ENCODE peak calls at places on chromosomes 5 and 9, in eight cellular contexts. J is lower lobe of right lung, F is RWPE1, S is AG20443, W is NCI-H1694 treated with DMSO at 0.1 percent for 48 hours, A is left lobe of liver, D is iPS-NIHi11, K is EL. M is an unnamed sample.

GRCh38 chr9:114666841-114667240 is 9.2 kb upstream of the TEX53 start:
- DNase-seq in J (no peak), F (no peak), S (no peak), W (no peak), A (no peak), D (no peak), K (no peak), M (no peak)

GRCh38 chr5:177086918-177087706 is 397 bp downstream of the FGFR4 start:
- DNase-seq in J (peak; percentile 70), F (peak; percentile 58), S (peak; percentile 56), W (peak; percentile 14), A (peak; percentile 98), D (peak; percentile 98), K (no peak), M (peak; percentile 65)

GRCh38 chr5:1189269-1189668 is 12.1 kb upstream of the SLC6A19 start:
- DNase-seq in J (peak; percentile 13), F (no peak), S (no peak), W (no peak), A (no peak), D (no peak), K (no peak), M (no peak)

GRCh38 chr9:137411670-137412380 is 11.1 kb downstream of the EXD3 start:
- DNase-seq in J (peak; percentile 80), F (peak; percentile 97), S (peak; percentile 91), W (no peak), A (peak; percentile 52), D (peak; percentile 73), K (peak; percentile 92), M (peak; percentile 92)

GRCh38 chr9:135241381-135242380 is 154.2 kb downstream of the OLFM1 start:
- DNase-seq in J (peak; percentile 40), F (peak; percentile 65), S (no peak), W (peak; percentile 31), A (no peak), D (peak; percentile 68), K (no peak), M (no peak)

GRCh38 chr9:93776873-93777272 is 178.3 kb downstream of the BARX1 start:
- DNase-seq in J (no peak), F (no peak), S (no peak), W (no peak), A (no peak), D (no peak), K (no peak), M (no peak)

GRCh38 chr5:181133610-181134231 is 2.8 kb upstream of the OR2V1 start:
- DNase-seq in J (peak; percentile 64), F (peak; percentile 94), S (peak; percentile 86), W (no peak), A (peak; percentile 72), D (no peak), K (peak; percentile 89), M (no peak)

GRCh38 chr9:88706193-88707112 is 171.5 kb downstream of the NXNL2 start:
- DNase-seq in J (peak; percentile 55), F (no peak), S (no peak), W (no peak), A (no peak), D (peak; percentile 45), K (no peak), M (no peak)

GRCh38 chr9:4555251-4555650 is 65.0 kb downstream of the SLC1A1 start:
- DNase-seq in J (no peak), F (no peak), S (no peak), W (no peak), A (no peak), D (no peak), K (peak; percentile 19), M (no peak)

GRCh38 chr5:74199436-74200210 is 440.9 kb downstream of the ENC1 start:
- DNase-seq in J (no peak), F (no peak), S (peak; percentile 60), W (no peak), A (no peak), D (no peak), K (peak; percentile 89), M (no peak)

GRCh38 chr5:157366741-157367684 is 93.0 kb upstream of the NIPAL4 start:
- DNase-seq in J (no peak), F (no peak), S (peak; percentile 71), W (no peak), A (no peak), D (peak; percentile 67), K (peak; percentile 75), M (peak; percentile 65)

GRCh38 chr9:133044125-133044524 is 13.3 kb downstream of the GTF3C5 start:
- DNase-seq in J (no peak), F (no peak), S (no peak), W (no peak), A (no peak), D (no peak), K (no peak), M (no peak)

GRCh38 chr5:159682623-159683022 is 233.7 kb upstream of the ADRA1B start:
- DNase-seq in J (no peak), F (no peak), S (no peak), W (no peak), A (no peak), D (no peak), K (no peak), M (peak; percentile 34)

GRCh38 chr5:172678902-172679301 is 37.8 kb downstream of the NEURL1B start:
- DNase-seq in J (no peak), F (no peak), S (no peak), W (no peak), A (peak; percentile 59), D (no peak), K (no peak), M (no peak)

GRCh38 chr9:20562051-20562450 is 60.2 kb downstream of the MLLT3 start:
- DNase-seq in J (no peak), F (no peak), S (no peak), W (no peak), A (no peak), D (no peak), K (no peak), M (peak; percentile 37)

GRCh38 chr5:1402611-1403255 is 42.5 kb downstream of the SLC6A3 start:
- DNase-seq in J (peak; percentile 36), F (no peak), S (no peak), W (no peak), A (no peak), D (no peak), K (no peak), M (no peak)

GRCh38 chr9:99694393-99694792 is 127.3 kb upstream of the NR4A3 start:
- DNase-seq in J (no peak), F (no peak), S (no peak), W (no peak), A (no peak), D (no peak), K (no peak), M (no peak)

GRCh38 chr9:6969805-6970204 is 212.0 kb downstream of the KDM4C start:
- DNase-seq in J (no peak), F (no peak), S (no peak), W (no peak), A (no peak), D (no peak), K (no peak), M (no peak)

GRCh38 chr9:134545213-134546211 is 96.1 kb upstream of the COL5A1 start:
- DNase-seq in J (no peak), F (no peak), S (peak; percentile 83), W (no peak), A (no peak), D (no peak), K (peak; percentile 84), M (no peak)

GRCh38 chr5:51227963-51228515 is 155.2 kb upstream of the ISL1 start:
- DNase-seq in J (no peak), F (no peak), S (no peak), W (no peak), A (no peak), D (peak; percentile 17), K (no peak), M (no peak)

GRCh38 chr9:130264414-130265350 is 878 bp upstream of the HMCN2 start:
- DNase-seq in J (no peak), F (no peak), S (peak; percentile 8), W (no peak), A (no peak), D (no peak), K (no peak), M (no peak)

GRCh38 chr5:39721394-39721793 is 296.6 kb upstream of the DAB2 start:
- DNase-seq in J (no peak), F (no peak), S (no peak), W (no peak), A (no peak), D (no peak), K (no peak), M (no peak)

GRCh38 chr5:166639151-166639550 is 1652.3 kb upstream of the WWC1 start:
- DNase-seq in J (no peak), F (no peak), S (no peak), W (no peak), A (no peak), D (no peak), K (no peak), M (no peak)

GRCh38 chr5:103808464-103809106 is 246.0 kb upstream of the NUDT12 start:
- DNase-seq in J (no peak), F (peak; percentile 55), S (peak; percentile 34), W (peak; percentile 53), A (no peak), D (peak; percentile 60), K (peak; percentile 49), M (peak; percentile 50)

GRCh38 chr5:109126481-109126880 is 283.3 kb downstream of the PJA2 start:
- DNase-seq in J (no peak), F (no peak), S (no peak), W (no peak), A (no peak), D (no peak), K (no peak), M (no peak)

GRCh38 chr5:10636363-10637142 is 72.7 kb downstream of the ANKRD33B start:
- DNase-seq in J (no peak), F (no peak), S (no peak), W (no peak), A (no peak), D (no peak), K (no peak), M (no peak)

GRCh38 chr5:119926301-119926700 is 296.9 kb downstream of the FAM170A start:
- DNase-seq in J (no peak), F (no peak), S (no peak), W (no peak), A (no peak), D (no peak), K (no peak), M (no peak)

GRCh38 chr9:123893831-123894460 is 36.0 kb downstream of the DENND1A start:
- DNase-seq in J (no peak), F (no peak), S (peak; percentile 37), W (no peak), A (no peak), D (no peak), K (peak; percentile 28), M (no peak)

GRCh38 chr5:66891184-66891925 is 295.2 kb downstream of the MAST4 start:
- DNase-seq in J (no peak), F (peak; percentile 43), S (no peak), W (no peak), A (no peak), D (no peak), K (no peak), M (no peak)

GRCh38 chr9:76688471-76689238 is 75.6 kb upstream of the PCA3 start:
- DNase-seq in J (no peak), F (no peak), S (no peak), W (no peak), A (no peak), D (no peak), K (no peak), M (no peak)

GRCh38 chr5:38265546-38266179 is 7.3 kb downstream of the EGFLAM start:
- DNase-seq in J (no peak), F (peak; percentile 53), S (peak; percentile 79), W (peak; percentile 20), A (peak; percentile 57), D (peak; percentile 68), K (peak; percentile 56), M (peak; percentile 61)

GRCh38 chr9:112748041-112748440 is 2.5 kb upstream of the SNX30 start:
- DNase-seq in J (no peak), F (no peak), S (no peak), W (no peak), A (no peak), D (no peak), K (no peak), M (no peak)

GRCh38 chr5:181217111-181217804 is 5.8 kb upstream of the TRIM41 start:
- DNase-seq in J (peak; percentile 61), F (peak; percentile 68), S (peak; percentile 52), W (no peak), A (no peak), D (peak; percentile 23), K (peak; percentile 74), M (peak; percentile 73)

GRCh38 chr9:35357826-35358225 is 132.1 kb upstream of the RUSC2 start:
- DNase-seq in J (no peak), F (no peak), S (no peak), W (no peak), A (no peak), D (no peak), K (no peak), M (no peak)

M was measured in NB4.